ENCODE peak calls at places on chromosomes 6 and 20, in six cellular contexts. Z is T-helper 17 cell; R is H9; L is MCF 10A; O is thoracic aorta; B is CD8-positive, alpha-beta memory T cell. I is an unnamed sample.

GRCh38 chr6:15989397-15989796 is 139.5 kb upstream of the MYLIP start:
- DNase-seq in L (no peak), B (no peak), R (no peak), O (no peak), Z (no peak), I (no peak)

GRCh38 chr20:23613676-23614075 is 8.0 kb upstream of the CST9 start:
- DNase-seq in R (no peak), B (no peak), O (no peak), L (no peak), Z (no peak), I (no peak)

GRCh38 chr6:30399390-30400058 is 54.6 kb downstream of the RPP21 start:
- DNase-seq in R (no peak), O (no peak), L (peak), Z (no peak), B (no peak), I (peak)

GRCh38 chr6:31533455-31533841 is 4.7 kb downstream of the MCCD1 start:
- DNase-seq in O (no peak), Z (no peak), R (no peak), B (no peak), L (no peak), I (no peak)

GRCh38 chr6:129730477-129731165 is 20.6 kb upstream of the ARHGAP18 start:
- DNase-seq in O (no peak), Z (no peak), B (peak), R (no peak), L (peak), I (peak)

GRCh38 chr20:41701596-41702350 is 83.6 kb upstream of the CHD6 start:
- DNase-seq in B (no peak), R (peak), L (no peak), O (no peak), Z (no peak), I (no peak)

GRCh38 chr6:134689676-134690447 is 260.0 kb downstream of the ALDH8A1 start:
- DNase-seq in L (peak), B (no peak), O (no peak), R (no peak), Z (no peak), I (no peak)

GRCh38 chr6:132813173-132813856 is 1.1 kb upstream of the RPS12 start:
- DNase-seq in B (peak), Z (no peak), O (no peak), R (peak), L (peak), I (peak)

GRCh38 chr6:130848945-130849344 is 21.7 kb downstream of the SMLR1 start:
- DNase-seq in O (no peak), Z (no peak), L (peak), B (peak), R (peak), I (peak)

GRCh38 chr20:21699216-21699508 is 6.3 kb upstream of the PAX1 start:
- DNase-seq in L (no peak), R (no peak), O (no peak), B (no peak), Z (no peak), I (no peak)

GRCh38 chr20:15475483-15475882 is 1097.8 kb downstream of the KIF16B start:
- DNase-seq in L (peak), O (no peak), Z (no peak), B (no peak), R (no peak), I (no peak)

GRCh38 chr6:137033828-137034227 is 10.9 kb downstream of the IL20RA start:
- DNase-seq in B (peak), R (no peak), O (no peak), L (no peak), Z (no peak), I (no peak)

GRCh38 chr6:25016311-25016710 is 80.6 kb upstream of the RIPOR2 start:
- DNase-seq in Z (no peak), R (no peak), O (no peak), B (no peak), L (no peak), I (no peak)

GRCh38 chr6:167764215-167764614 is 62.5 kb upstream of the AFDN start:
- DNase-seq in L (no peak), Z (no peak), R (no peak), O (no peak), B (no peak), I (no peak)

I was measured in RKO.